ENCODE peak calls at places on chromosomes 16 and 17, in five cellular contexts. One of them, this sample, is unnamed.

GRCh38 chr17:4676777-4677176 is 27.2 kb downstream of the PELP1 start:
- DNase-seq in ELR: no peak
- DNase-seq in A172: no peak
- DNase-seq in CD4-positive, alpha-beta T cell: no peak
- DNase-seq in mucosa of gallbladder: no peak
- DNase-seq in this sample: no peak

GRCh38 chr16:4386951-4387565 is 15.4 kb downstream of the VASN start:
- DNase-seq in ELR: peak; percentile 34
- DNase-seq in A172: no peak
- DNase-seq in CD4-positive, alpha-beta T cell: no peak
- DNase-seq in mucosa of gallbladder: no peak
- DNase-seq in this sample: no peak

GRCh38 chr17:28897769-28898259 is 281 bp upstream of the FLOT2 start:
- DNase-seq in ELR: no peak
- DNase-seq in CD4-positive, alpha-beta T cell: no peak
- DNase-seq in A172: no peak
- DNase-seq in mucosa of gallbladder: peak; percentile 22
- DNase-seq in this sample: no peak

GRCh38 chr16:15482068-15482747 is 47.8 kb downstream of the BMERB1 start:
- DNase-seq in CD4-positive, alpha-beta T cell: no peak
- DNase-seq in mucosa of gallbladder: peak; percentile 89
- DNase-seq in A172: peak; percentile 99
- DNase-seq in ELR: peak; percentile 97
- DNase-seq in this sample: peak; percentile 49

GRCh38 chr17:57649731-57650484 is 95.2 kb downstream of the CCDC182 start:
- DNase-seq in A172: peak; percentile 80
- DNase-seq in ELR: peak; percentile 71
- DNase-seq in CD4-positive, alpha-beta T cell: no peak
- DNase-seq in mucosa of gallbladder: no peak
- DNase-seq in this sample: peak; percentile 34

GRCh38 chr17:82081546-82081945 is 15.9 kb upstream of the DUS1L start:
- DNase-seq in mucosa of gallbladder: no peak
- DNase-seq in ELR: no peak
- DNase-seq in CD4-positive, alpha-beta T cell: no peak
- DNase-seq in A172: no peak
- DNase-seq in this sample: no peak

GRCh38 chr17:19744492-19744891 is 3.6 kb downstream of the ALDH3A1 start:
- DNase-seq in CD4-positive, alpha-beta T cell: no peak
- DNase-seq in mucosa of gallbladder: no peak
- DNase-seq in ELR: no peak
- DNase-seq in A172: no peak
- DNase-seq in this sample: no peak

GRCh38 chr16:1052791-1053521 is 19.6 kb upstream of the SSTR5 start:
- DNase-seq in A172: no peak
- DNase-seq in ELR: no peak
- DNase-seq in mucosa of gallbladder: no peak
- DNase-seq in CD4-positive, alpha-beta T cell: no peak
- DNase-seq in this sample: no peak

This sample was measured in 8988T.